ENCODE peak calls at places on chromosomes 6 and 20, in seven cellular contexts. N, C, R, Q, V, E and L are unnamed samples.

GRCh38 chr20:49460916-49461315 is 21.6 kb downstream of the KCNB1 start:
- DNase-seq in N (no peak), C (no peak), R (no peak), Q (no peak), V (no peak), E (no peak), L (no peak)

GRCh38 chr6:53432318-53433161 is 83.8 kb upstream of the ELOVL5 start:
- DNase-seq in N (no peak), C (no peak), R (no peak), Q (no peak), V (no peak), E (peak), L (peak)

GRCh38 chr6:131555992-131556391 is 17.0 kb upstream of the ARG1 start:
- DNase-seq in N (no peak), C (no peak), R (no peak), Q (no peak), V (no peak), E (no peak), L (no peak)

GRCh38 chr6:38012573-38012972 is 193.0 kb downstream of the ZFAND3 start:
- DNase-seq in N (no peak), C (peak), R (no peak), Q (no peak), V (no peak), E (peak), L (no peak)

GRCh38 chr6:98657764-98658163 is 176.6 kb upstream of the POU3F2 start:
- DNase-seq in N (no peak), C (peak), R (no peak), Q (no peak), V (no peak), E (peak), L (peak)

GRCh38 chr6:105838156-105838555 is 248.0 kb upstream of the PRDM1 start:
- DNase-seq in N (no peak), C (no peak), R (no peak), Q (no peak), V (no peak), E (no peak), L (no peak)

GRCh38 chr6:31882344-31882743 is 3.5 kb upstream of the SLC44A4 start:
- DNase-seq in N (no peak), C (no peak), R (no peak), Q (no peak), V (no peak), E (peak), L (no peak)

GRCh38 chr6:5984150-5985089 is 22.3 kb downstream of the NRN1 start:
- DNase-seq in N (no peak), C (no peak), R (no peak), Q (no peak), V (no peak), E (no peak), L (no peak)

GRCh38 chr20:16273812-16274560 is 299.3 kb downstream of the KIF16B start:
- DNase-seq in N (no peak), C (no peak), R (no peak), Q (no peak), V (no peak), E (no peak), L (no peak)

GRCh38 chr6:35370799-35371493 is 28.6 kb downstream of the PPARD start:
- DNase-seq in N (no peak), C (no peak), R (no peak), Q (no peak), V (no peak), E (peak), L (no peak)

GRCh38 chr6:169702640-169703246 is 817 bp downstream of the C6orf120 start:
- DNase-seq in N (peak), C (peak), R (peak), Q (peak), V (no peak), E (peak), L (no peak)

GRCh38 chr6:13591205-13591921 is 17.0 kb downstream of the SIRT5 start:
- DNase-seq in N (no peak), C (no peak), R (no peak), Q (no peak), V (no peak), E (no peak), L (no peak)

GRCh38 chr6:169371344-169372144 is 117.9 kb upstream of the THBS2 start:
- DNase-seq in N (no peak), C (peak), R (no peak), Q (no peak), V (no peak), E (peak), L (peak)

GRCh38 chr20:32155017-32155965 is 45.8 kb downstream of the TM9SF4 start:
- DNase-seq in N (peak), C (peak), R (no peak), Q (no peak), V (peak), E (peak), L (peak)

GRCh38 chr6:82616386-82617028 is 252.9 kb downstream of the TPBG start:
- DNase-seq in N (no peak), C (no peak), R (no peak), Q (no peak), V (no peak), E (peak), L (no peak)

GRCh38 chr20:7214081-7214740 is 446.7 kb downstream of the BMP2 start:
- DNase-seq in N (no peak), C (no peak), R (no peak), Q (no peak), V (no peak), E (no peak), L (no peak)

GRCh38 chr20:63029358-63030121 is 22.8 kb upstream of the BHLHE23 start:
- DNase-seq in N (no peak), C (no peak), R (no peak), Q (peak), V (no peak), E (no peak), L (no peak)

GRCh38 chr6:52209672-52210626 is 23.8 kb downstream of the IL17A start:
- DNase-seq in N (no peak), C (no peak), R (peak), Q (no peak), V (no peak), E (no peak), L (no peak)

GRCh38 chr6:168050861-168051586 is 28.0 kb downstream of the FRMD1 start:
- DNase-seq in N (no peak), C (peak), R (no peak), Q (no peak), V (no peak), E (no peak), L (no peak)

GRCh38 chr6:79684821-79685220 is 53.7 kb downstream of the SH3BGRL2 start:
- DNase-seq in N (no peak), C (no peak), R (no peak), Q (no peak), V (no peak), E (no peak), L (no peak)

GRCh38 chr20:51696304-51697118 is 71.7 kb downstream of the ATP9A start:
- DNase-seq in N (peak), C (peak), R (no peak), Q (no peak), V (no peak), E (peak), L (no peak)

GRCh38 chr20:58574014-58574413 is 58.8 kb upstream of the APCDD1L start:
- DNase-seq in N (no peak), C (no peak), R (no peak), Q (no peak), V (no peak), E (no peak), L (no peak)

GRCh38 chr20:4483961-4484360 is 237.7 kb upstream of the PRND start:
- DNase-seq in N (no peak), C (no peak), R (no peak), Q (no peak), V (no peak), E (no peak), L (no peak)

GRCh38 chr6:150702675-150703074 is 103.0 kb downstream of the PLEKHG1 start:
- DNase-seq in N (no peak), C (no peak), R (no peak), Q (no peak), V (no peak), E (no peak), L (no peak)

GRCh38 chr20:15005300-15005986 is 668.0 kb upstream of the FLRT3 start:
- DNase-seq in N (no peak), C (no peak), R (no peak), Q (no peak), V (no peak), E (no peak), L (no peak)

GRCh38 chr6:73129653-73130443 is 95.4 kb downstream of the KHDC1L start:
- DNase-seq in N (peak), C (peak), R (peak), Q (peak), V (peak), E (peak), L (peak)

GRCh38 chr6:53703047-53703446 is 37.5 kb upstream of the KLHL31 start:
- DNase-seq in N (no peak), C (no peak), R (no peak), Q (no peak), V (no peak), E (no peak), L (no peak)

GRCh38 chr6:52522655-52523054 is 54.2 kb downstream of the TRAM2 start:
- DNase-seq in N (no peak), C (no peak), R (no peak), Q (no peak), V (no peak), E (peak), L (no peak)

GRCh38 chr6:122610690-122611455 is 668 bp downstream of the PKIB start:
- DNase-seq in N (no peak), C (peak), R (peak), Q (no peak), V (no peak), E (peak), L (peak)
- H3K4me3 ChIP-seq in N (peak), C (peak), R (peak), Q (peak), V (peak), E (peak), L (peak)

GRCh38 chr6:110037726-110038295 is 59.7 kb downstream of the GPR6 start:
- DNase-seq in N (no peak), C (no peak), R (no peak), Q (no peak), V (no peak), E (no peak), L (no peak)

GRCh38 chr6:110041149-110041548 is 63.0 kb downstream of the GPR6 start:
- DNase-seq in N (no peak), C (no peak), R (no peak), Q (no peak), V (no peak), E (no peak), L (no peak)

GRCh38 chr6:110040716-110041115 is 62.6 kb downstream of the GPR6 start:
- DNase-seq in N (no peak), C (no peak), R (no peak), Q (no peak), V (no peak), E (no peak), L (no peak)

GRCh38 chr6:110039996-110040383 is 61.9 kb downstream of the GPR6 start:
- DNase-seq in N (no peak), C (peak), R (peak), Q (peak), V (no peak), E (peak), L (no peak)

DNA sequence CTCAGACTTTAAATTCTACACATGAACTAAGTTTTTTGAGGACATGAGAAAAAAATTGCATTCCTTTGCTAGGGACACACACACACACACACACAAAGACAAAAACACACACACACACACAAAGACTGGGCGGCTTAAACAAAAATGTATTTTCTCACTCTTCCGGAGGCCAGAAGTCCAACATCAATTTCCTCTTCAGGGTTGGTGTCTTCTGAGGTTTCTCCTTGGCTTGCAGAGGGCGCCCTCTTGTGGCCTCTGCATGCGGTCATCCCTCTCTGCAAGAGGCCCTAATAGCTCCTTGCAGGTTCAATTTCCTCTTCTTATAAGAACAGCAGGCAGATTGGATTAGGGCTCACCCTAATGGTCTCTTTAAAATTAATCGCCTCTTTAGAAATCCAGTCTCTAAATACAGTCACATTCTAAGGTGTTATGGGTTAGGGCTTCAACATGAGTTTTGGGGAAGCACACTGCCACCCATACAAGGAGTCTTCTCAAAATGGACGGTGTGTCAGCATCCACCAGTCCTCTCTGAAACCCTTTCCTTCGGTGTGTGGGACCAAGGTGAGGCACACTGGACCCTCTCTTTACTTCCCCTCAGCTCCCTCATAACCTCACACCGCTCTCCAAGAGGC is 61.4 kb downstream of the GPR6 start:
- DNase-seq in N (peak), C (peak), R (peak), Q (peak), V (peak), E (peak), L (peak)
- H3K4me3 ChIP-seq in N (no peak), C (peak), R (peak), Q (peak), V (no peak), E (peak), L (no peak)

GRCh38 chr20:343107-343506 is 3.8 kb upstream of the NRSN2 start:
- DNase-seq in N (no peak), C (no peak), R (no peak), Q (no peak), V (no peak), E (no peak), L (no peak)

GRCh38 chr20:346640-347316 is at the start of gene NRSN2:
- DNase-seq in N (peak), C (peak), R (peak), Q (no peak), V (peak), E (peak), L (no peak)

GRCh38 chr20:347317-347639 is 367 bp downstream of the NRSN2 start:
- DNase-seq in N (no peak), C (no peak), R (no peak), Q (no peak), V (no peak), E (no peak), L (no peak)

GRCh38 chr20:346033-346639 is 775 bp upstream of the NRSN2 start:
- DNase-seq in N (no peak), C (no peak), R (no peak), Q (no peak), V (no peak), E (no peak), L (no peak)

DNA sequence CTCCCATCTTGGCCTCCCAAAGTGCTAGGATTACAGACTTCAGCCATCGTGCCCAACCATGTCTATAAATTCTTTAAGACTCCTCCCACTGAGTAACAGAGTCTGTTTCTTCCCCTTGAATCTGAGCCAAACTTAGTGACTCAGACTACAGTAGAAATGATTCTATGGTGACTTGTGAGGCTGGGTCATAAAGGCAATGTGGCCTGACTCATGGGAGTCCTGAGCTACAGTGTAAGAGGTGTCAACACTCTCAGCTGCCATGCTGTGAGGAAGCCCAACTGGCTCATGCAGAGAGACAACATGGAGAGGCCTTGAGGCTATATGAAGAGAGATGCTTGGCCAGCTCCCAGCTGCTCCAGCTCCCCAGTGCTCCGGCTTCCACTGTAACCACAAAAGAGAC is 5.2 kb upstream of the NRSN2 start:
- DNase-seq in N (no peak), C (no peak), R (no peak), Q (no peak), V (no peak), E (peak), L (no peak)
- H3K4me3 ChIP-seq in N (no peak), C (no peak), R (no peak), Q (no peak), V (no peak), E (no peak), L (no peak)

GRCh38 chr6:36888654-36889481 is 3.1 kb downstream of the C6orf89 start:
- DNase-seq in N (no peak), C (no peak), R (no peak), Q (no peak), V (no peak), E (no peak), L (no peak)
- H3K4me3 ChIP-seq in N (no peak), C (no peak), R (no peak), Q (no peak), V (no peak), E (no peak), L (no peak)

DNA sequence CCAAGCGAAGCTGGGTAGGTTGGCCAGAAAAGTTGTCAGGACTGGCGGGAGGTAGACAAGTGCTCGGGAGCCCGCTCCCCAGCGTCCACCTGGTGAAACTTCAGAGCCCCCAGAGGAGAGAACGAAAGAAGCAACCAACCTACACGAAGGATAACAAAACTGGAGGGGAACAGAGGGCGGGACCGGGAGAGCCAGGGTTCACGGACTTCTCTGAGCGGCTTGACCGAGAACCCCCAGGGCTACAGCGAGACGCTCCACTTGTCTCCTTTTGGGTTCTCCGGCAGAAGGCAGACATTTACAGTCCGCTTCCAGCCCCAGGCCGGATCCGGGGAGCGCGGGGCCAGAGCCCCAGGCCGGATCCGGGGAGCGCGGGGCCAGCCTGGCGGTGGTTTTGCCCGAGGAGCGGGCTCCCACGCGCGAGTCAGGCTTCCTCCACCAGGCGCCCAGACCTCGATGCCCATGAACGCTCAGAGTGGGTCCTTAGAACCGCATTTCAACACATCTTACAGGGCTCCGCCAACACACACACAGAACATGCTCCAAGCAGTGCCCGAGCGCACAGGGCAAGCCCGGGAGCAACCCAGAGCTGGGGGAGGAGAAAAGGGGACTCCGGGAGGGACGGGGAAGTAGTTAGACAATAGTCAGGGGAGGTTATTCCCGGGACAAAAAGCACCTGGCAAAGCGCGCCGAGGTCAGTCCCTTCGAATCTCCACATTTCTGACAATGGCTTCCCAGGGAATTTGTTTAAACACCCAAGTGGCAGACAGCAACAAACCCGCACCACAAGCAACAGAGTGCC is 1.1 kb downstream of the PTPRK start:
- DNase-seq in N (peak), C (peak), R (peak), Q (peak), V (peak), E (peak), L (no peak)
- H3K4me3 ChIP-seq in N (peak), C (peak), R (peak), Q (peak), V (peak), E (peak), L (peak)